ENCODE peak calls at places on chromosomes 16 and 17, in four cellular contexts. L is vagina, F is ascending aorta, H is transverse colon. Y is an unnamed sample.

GRCh38 chr16:80526418-80527061 is 14.3 kb upstream of the DYNLRB2 start:
- DNase-seq in L (no peak), F (no peak), H (peak; percentile 42), Y (peak; percentile 60)

GRCh38 chr17:48618366-48618896 is 3.3 kb upstream of the HOXB8 start:
- DNase-seq in L (no peak), F (peak; percentile 36), H (peak; percentile 94), Y (peak; percentile 59)

GRCh38 chr17:64741924-64742670 is 80.0 kb upstream of the SMURF2 start:
- DNase-seq in L (no peak), F (no peak), H (peak; percentile 16), Y (no peak)

GRCh38 chr16:30941600-30942420 is 7.1 kb upstream of the ORAI3 start:
- DNase-seq in L (no peak), F (no peak), H (peak; percentile 87), Y (no peak)

GRCh38 chr16:13552960-13553257 is 367.0 kb upstream of the ERCC4 start:
- DNase-seq in L (no peak), F (no peak), H (no peak), Y (no peak)

GRCh38 chr17:39231091-39231561 is 5.4 kb upstream of the STAC2 start:
- DNase-seq in L (no peak), F (no peak), H (no peak), Y (no peak)

GRCh38 chr17:4537451-4538235 is 17.5 kb downstream of the MYBBP1A start:
- DNase-seq in L (no peak), F (no peak), H (no peak), Y (no peak)

GRCh38 chr16:53457670-53458069 is 23.4 kb downstream of the RBL2 start:
- DNase-seq in L (no peak), F (no peak), H (peak; percentile 57), Y (peak; percentile 98)

GRCh38 chr17:82694647-82695046 is 3.9 kb downstream of the RAB40B start:
- DNase-seq in L (no peak), F (no peak), H (no peak), Y (no peak)

GRCh38 chr16:66512589-66513404 is 37.1 kb downstream of the TK2 start:
- DNase-seq in L (no peak), F (no peak), H (no peak), Y (no peak)

GRCh38 chr16:89506791-89507191 is 1.4 kb upstream of the SPG7 start:
- DNase-seq in L (no peak), F (no peak), H (no peak), Y (no peak)

DNA sequence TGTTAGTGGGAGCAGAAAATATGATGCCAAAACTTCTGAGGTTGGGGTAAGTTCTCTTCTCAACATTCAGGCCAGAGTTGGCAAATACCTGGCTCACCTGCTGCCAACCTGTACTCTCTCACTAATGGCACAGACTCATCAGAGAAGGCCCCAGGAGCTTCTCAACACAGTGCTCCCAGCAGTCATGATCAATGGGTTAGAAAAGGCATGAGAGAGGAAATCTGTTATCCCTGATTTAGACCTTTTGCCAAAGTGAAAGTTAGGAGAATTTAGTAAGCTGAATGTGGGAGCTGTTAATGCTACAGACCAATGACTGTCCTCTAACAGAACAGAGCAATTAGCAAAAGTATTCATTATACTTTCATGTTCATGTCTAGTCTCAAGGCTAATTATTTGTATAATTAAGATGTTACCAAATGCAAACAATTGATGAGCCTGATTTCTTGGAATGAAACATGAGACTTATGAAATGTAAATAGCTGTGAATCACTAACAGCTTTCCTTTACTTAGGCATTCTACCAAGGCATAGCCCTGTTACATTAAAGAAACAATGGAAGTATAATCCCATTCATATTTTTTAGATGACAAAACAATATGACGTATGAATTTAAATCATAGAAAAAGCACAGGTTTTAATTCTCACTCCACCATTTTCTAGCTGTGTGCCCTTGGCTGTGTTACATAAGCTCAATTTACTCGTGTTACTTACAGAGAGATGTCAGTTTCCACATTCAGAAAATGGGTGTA is 68.7 kb upstream of the MARCHF10 start:
- DNase-seq in L (no peak), F (no peak), H (no peak), Y (no peak)
- H3K4me3 ChIP-seq in L (no peak overlapping the region), F (no peak overlapping the region), H (no peak overlapping the region), Y (no peak overlapping the region)

GRCh38 chr17:68195667-68196393 is 52.0 kb upstream of the AMZ2 start:
- DNase-seq in L (no peak), F (no peak), H (no peak), Y (no peak)
- H3K4me3 ChIP-seq in L (peak overlapping the region; percentile 50), F (peak overlapping the region; percentile 62), H (no peak overlapping the region), Y (no peak overlapping the region)

GRCh38 chr17:62809656-62810055 is 1.5 kb upstream of the MARCHF10 start:
- DNase-seq in L (no peak), F (no peak), H (no peak), Y (no peak)

GRCh38 chr17:62805234-62805633 is 2.9 kb downstream of the MARCHF10 start:
- DNase-seq in L (no peak), F (no peak), H (no peak), Y (no peak)

GRCh38 chr17:62807812-62808575 is at the start of gene MARCHF10:
- DNase-seq in L (no peak), F (no peak), H (peak; percentile 16), Y (peak; percentile 11)

GRCh38 chr17:62804822-62805221 is 3.3 kb downstream of the MARCHF10 start:
- DNase-seq in L (no peak), F (no peak), H (no peak), Y (no peak)

DNA sequence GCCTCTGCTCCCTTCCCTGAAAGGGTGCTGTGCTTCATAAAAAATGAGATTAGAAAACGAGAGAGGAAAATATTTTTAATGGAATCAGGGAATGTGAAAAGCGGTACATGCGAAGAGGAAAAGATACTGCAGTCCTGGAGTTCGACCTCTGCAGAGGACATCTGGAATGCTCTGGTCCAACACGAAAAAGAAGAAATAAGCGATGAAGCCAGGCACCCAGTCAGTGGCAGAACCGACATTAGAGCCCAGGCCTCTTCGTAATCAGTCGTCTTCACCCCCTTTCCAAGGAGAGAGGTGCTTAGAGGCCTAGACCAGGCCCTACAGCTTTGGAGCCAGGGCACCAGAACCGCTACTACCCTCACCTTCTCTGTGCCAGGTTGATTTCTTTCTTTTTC is 459 bp upstream of the MARCHF10 start:
- DNase-seq in L (no peak), F (no peak), H (no peak), Y (no peak)
- H3K4me3 ChIP-seq in L (peak overlapping the region; percentile 31), F (peak overlapping the region; percentile 61), H (no peak overlapping the region), Y (no peak overlapping the region)

GRCh38 chr16:49443576-49443975 is 70.0 kb downstream of the C16orf78 start:
- DNase-seq in L (no peak), F (no peak), H (no peak), Y (no peak)
- H3K4me3 ChIP-seq in L (no peak overlapping the region), F (no peak overlapping the region), H (no peak overlapping the region), Y (no peak overlapping the region)

DNA sequence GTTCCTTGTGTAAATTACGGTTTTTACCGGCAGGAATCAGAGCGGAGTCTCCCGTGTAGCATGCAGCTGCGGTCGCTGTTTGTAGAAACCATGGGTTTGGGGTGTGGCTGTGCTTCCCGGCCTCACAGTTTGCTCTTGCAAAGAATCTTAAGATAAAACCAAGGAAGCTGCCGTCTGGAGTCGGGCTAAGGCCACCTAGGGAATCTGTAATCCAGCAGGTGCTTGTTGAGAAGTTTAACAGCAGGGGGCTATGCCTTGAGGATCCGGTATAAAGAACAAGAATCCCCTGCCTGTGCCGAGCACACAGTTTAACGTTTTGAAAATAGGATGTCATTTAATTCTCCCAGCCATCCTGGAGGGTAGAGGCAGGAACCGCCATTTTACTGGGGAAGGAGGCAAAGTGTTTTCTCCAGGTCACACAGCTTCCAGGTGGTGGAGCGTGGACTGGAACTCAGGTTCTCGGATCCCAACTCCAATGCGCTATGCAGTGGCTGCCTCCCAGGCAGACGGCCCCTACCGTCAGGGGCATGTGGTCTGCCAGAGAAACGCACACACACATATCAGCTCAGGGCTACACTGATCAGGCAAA is 6.0 kb upstream of the TLCD3A start:
- DNase-seq in L (no peak), F (no peak), H (peak; percentile 42), Y (no peak)
- H3K4me3 ChIP-seq in L (no peak overlapping the region), F (no peak overlapping the region), H (no peak overlapping the region), Y (no peak overlapping the region)

GRCh38 chr16:73057369-73058210 is 9.7 kb upstream of the ZFHX3 start:
- DNase-seq in L (no peak), F (no peak), H (no peak), Y (no peak)

GRCh38 chr16:73058221-73058615 is 10.3 kb upstream of the ZFHX3 start:
- DNase-seq in L (no peak), F (no peak), H (peak; percentile 58), Y (no peak)

GRCh38 chr16:73056911-73057310 is 9.0 kb upstream of the ZFHX3 start:
- DNase-seq in L (no peak), F (no peak), H (no peak), Y (no peak)

GRCh38 chr16:73054732-73055481 is 7.0 kb upstream of the ZFHX3 start:
- DNase-seq in L (no peak), F (no peak), H (no peak), Y (peak; percentile 55)

GRCh38 chr16:73056383-73056782 is 8.5 kb upstream of the ZFHX3 start:
- DNase-seq in L (no peak), F (no peak), H (no peak), Y (no peak)
- H3K4me3 ChIP-seq in L (peak overlapping the region; percentile 76), F (peak overlapping the region; percentile 88), H (peak overlapping the region; percentile 9), Y (no peak overlapping the region)